ENCODE peak calls at places on chromosomes 6 and 20, in nine cellular contexts. J is GM23338, N is cardiac muscle cell, G is left ventricle myocardium inferior, B is iPS DF 6.9, D is esophagus squamous epithelium, O is heart left ventricle, F is SJSA1, R is stomach. W is an unnamed sample. For H3K27me3 and H3K36me3, the result is how much of the 10 kb centered on the place peaks cover.

GRCh38 chr6:43953256-43953655 is 174.0 kb downstream of the MRPL14 start:
- DNase-seq in J (no peak), N (no peak), G (no peak), B (no peak), D (no peak), O (no peak), F (no peak), R (no peak), W (no peak)

GRCh38 chr6:131116755-131117360 is 18.4 kb upstream of the AKAP7 start:
- DNase-seq in J (peak), N (peak), G (no peak), B (peak), D (no peak), O (no peak), F (no peak), R (no peak), W (no peak)

GRCh38 chr6:125140808-125141207 is 12.8 kb upstream of the TPD52L1 start:
- DNase-seq in J (no peak), N (no peak), G (no peak), B (no peak), D (no peak), O (no peak), F (no peak), R (no peak), W (no peak)

GRCh38 chr20:18377896-18378481 is 88.8 kb downstream of the DZANK1 start:
- DNase-seq in J (no peak), N (no peak), G (no peak), B (no peak), D (no peak), O (no peak), F (no peak), R (no peak), W (no peak)

GRCh38 chr6:45757443-45758121 is 258.1 kb downstream of the CLIC5 start:
- DNase-seq in J (no peak), N (no peak), G (no peak), B (no peak), D (no peak), O (no peak), F (no peak), R (no peak), W (no peak)

GRCh38 chr20:38907918-38908677 is 18.1 kb upstream of the FAM83D start:
- DNase-seq in J (no peak), N (no peak), G (no peak), B (no peak), D (no peak), O (no peak), F (no peak), R (no peak), W (no peak)

GRCh38 chr20:16624106-16624505 is 50.9 kb upstream of the KIF16B start:
- DNase-seq in J (no peak), N (no peak), G (no peak), B (no peak), D (no peak), O (no peak), F (no peak), R (no peak), W (no peak)

GRCh38 chr6:126039284-126039683 is 52.9 kb downstream of the TRMT11 start:
- DNase-seq in J (no peak), N (no peak), G (no peak), B (no peak), D (no peak), O (no peak), F (no peak), R (no peak), W (no peak)

GRCh38 chr6:137722749-137723272 is 144.2 kb upstream of the TNFAIP3 start:
- DNase-seq in J (no peak), N (no peak), G (no peak), B (no peak), D (no peak), O (no peak), F (no peak), R (no peak), W (no peak)

GRCh38 chr20:15740046-15740775 is 833.0 kb downstream of the KIF16B start:
- DNase-seq in J (no peak), N (no peak), G (no peak), B (no peak), D (no peak), O (no peak), F (no peak), R (no peak), W (no peak)

GRCh38 chr6:128491041-128491642 is 29.3 kb downstream of the PTPRK start:
- DNase-seq in J (peak), N (no peak), G (no peak), B (no peak), D (no peak), O (no peak), F (no peak), R (no peak), W (no peak)

GRCh38 chr20:22027423-22027822 is 322.0 kb downstream of the PAX1 start:
- DNase-seq in J (no peak), N (no peak), G (no peak), B (no peak), D (no peak), O (no peak), F (no peak), R (no peak), W (no peak)

GRCh38 chr6:38646166-38646565 is 6.4 kb upstream of the BTBD9 start:
- DNase-seq in J (peak), N (no peak), G (no peak), B (no peak), D (no peak), O (no peak), F (no peak), R (no peak), W (no peak)

GRCh38 chr20:38338849-38339520 is 7.3 kb upstream of the LBP start:
- DNase-seq in J (peak), N (peak), G (no peak), B (peak), D (no peak), O (no peak), F (no peak), R (no peak), W (peak)

GRCh38 chr6:142786476-142786875 is 158.5 kb downstream of the HIVEP2 start:
- DNase-seq in J (no peak), N (no peak), G (no peak), B (no peak), D (no peak), O (no peak), F (no peak), R (no peak), W (no peak)

GRCh38 chr6:2102316-2102883 is 143.0 kb downstream of the GMDS start:
- DNase-seq in J (no peak), N (no peak), G (no peak), B (no peak), D (no peak), O (no peak), F (no peak), R (no peak), W (no peak)

GRCh38 chr20:33370296-33370695 is 31.0 kb downstream of the CDK5RAP1 start:
- DNase-seq in J (no peak), N (no peak), G (no peak), B (no peak), D (no peak), O (no peak), F (no peak), R (peak), W (no peak)

GRCh38 chr20:34544109-34544793 is 14.3 kb upstream of the MAP1LC3A start:
- DNase-seq in J (peak), N (peak), G (no peak), B (no peak), D (no peak), O (no peak), F (no peak), R (no peak), W (peak)
- H3K4me3 ChIP-seq in J (peak), N (no peak), G (peak), B (peak), D (no peak), O (no peak), F (no peak), R (peak), W (peak)

DNA sequence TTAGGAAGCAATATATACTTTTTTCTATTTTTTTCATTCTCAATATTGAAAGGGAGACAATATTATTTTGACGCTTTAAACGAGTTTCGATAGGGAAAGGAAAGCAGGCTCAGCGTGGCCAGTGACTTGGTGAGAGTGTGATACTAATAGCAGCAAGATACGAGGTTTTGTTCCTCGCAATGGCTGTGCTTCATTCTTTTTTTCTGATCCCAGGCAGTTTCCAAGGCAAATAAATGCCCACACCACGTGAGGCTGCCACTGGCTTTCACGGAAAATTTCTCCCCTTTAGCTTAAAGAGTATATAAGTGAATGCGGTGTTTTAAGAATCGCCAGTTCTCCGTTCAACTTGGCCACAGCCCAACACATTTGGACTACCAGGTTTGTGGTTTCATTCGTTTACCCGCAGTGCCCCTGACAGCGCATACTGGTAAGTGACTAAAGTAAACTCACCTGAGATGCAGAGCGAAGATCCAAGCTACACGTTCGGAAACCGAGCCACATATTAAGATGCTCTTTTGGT is 196.4 kb upstream of the ZNF184 start:
- DNase-seq in J (peak), N (peak), G (no peak), B (no peak), D (no peak), O (no peak), F (no peak), R (no peak), W (no peak)
- H3K27me3 ChIP-seq in J (under half), N (half or more), G (half or more), B (under half), D (under half), O (half or more), F (under half), R (half or more), W (under half)

DNA sequence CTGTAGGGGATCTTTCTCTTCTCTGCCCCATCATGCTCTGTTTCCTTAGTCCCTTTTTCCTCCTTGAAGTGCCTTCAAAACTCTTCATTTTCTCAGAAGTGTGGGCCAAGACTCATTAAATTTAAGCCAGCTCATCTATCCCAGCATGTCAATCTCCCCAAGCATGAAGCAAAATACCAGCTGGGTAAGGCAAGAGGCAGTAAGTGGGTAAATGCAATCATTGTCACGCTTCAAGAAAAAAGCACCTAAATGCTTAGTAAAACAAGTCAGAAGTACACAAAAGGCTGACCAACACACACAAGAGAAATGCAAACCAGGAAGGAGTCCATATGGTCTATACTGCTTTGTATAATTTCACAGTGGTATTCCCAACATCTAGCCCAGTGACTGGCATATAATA is 61.5 kb downstream of the COL12A1 start:
- DNase-seq in J (no peak), N (no peak), G (no peak), B (no peak), D (no peak), O (no peak), F (no peak), R (no peak), W (no peak)
- H3K36me3 ChIP-seq in J (under half), N (under half), G (under half), B (under half), D (under half), O (under half), F (half or more), R (under half), W (under half)

DNA sequence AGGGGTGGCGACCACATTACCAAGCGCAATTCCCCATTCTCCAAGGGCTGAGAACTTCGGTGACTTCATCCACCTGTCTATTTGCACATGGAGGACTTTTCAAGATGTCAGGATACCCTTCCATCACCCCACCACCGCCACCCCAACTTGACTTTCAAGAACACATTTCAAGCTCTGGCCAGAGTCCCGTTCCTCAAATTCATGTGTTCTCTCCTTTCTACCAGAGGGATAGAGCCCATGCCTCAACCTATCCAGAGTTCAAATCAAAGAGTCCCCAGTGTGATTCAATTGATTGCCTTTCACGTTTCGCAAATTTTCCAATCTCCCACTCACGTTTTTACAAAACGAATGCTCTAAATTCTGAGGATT is 4.4 kb downstream of the TCF21 start:
- DNase-seq in J (no peak), N (no peak), G (no peak), B (no peak), D (no peak), O (no peak), F (no peak), R (no peak), W (no peak)
- H3K4me3 ChIP-seq in J (peak), N (no peak), G (peak), B (no peak), D (peak), O (peak), F (peak), R (peak), W (no peak)

GRCh38 chr6:144644776-144645175 is 359.6 kb downstream of the UTRN start:
- DNase-seq in J (peak), N (no peak), G (no peak), B (no peak), D (no peak), O (no peak), F (no peak), R (no peak), W (peak)

GRCh38 chr6:144647406-144647964 is 362.4 kb downstream of the UTRN start:
- DNase-seq in J (peak), N (no peak), G (no peak), B (no peak), D (no peak), O (no peak), F (no peak), R (no peak), W (no peak)

GRCh38 chr6:144647971-144648651 is 363.0 kb downstream of the UTRN start:
- DNase-seq in J (no peak), N (no peak), G (no peak), B (no peak), D (no peak), O (no peak), F (no peak), R (no peak), W (no peak)

GRCh38 chr6:144649085-144649484 is 363.9 kb downstream of the UTRN start:
- DNase-seq in J (no peak), N (no peak), G (no peak), B (no peak), D (no peak), O (no peak), F (no peak), R (no peak), W (no peak)

GRCh38 chr6:144646066-144646800 is 361.1 kb downstream of the UTRN start:
- DNase-seq in J (no peak), N (no peak), G (no peak), B (no peak), D (no peak), O (no peak), F (no peak), R (no peak), W (no peak)
- H3K27me3 ChIP-seq in J (under half), N (under half), G (under half), B (under half), D (under half), O (under half), F (under half), R (under half), W (under half)

GRCh38 chr20:31682352-31682751 is 40.3 kb downstream of the BCL2L1 start:
- DNase-seq in J (no peak), N (no peak), G (no peak), B (no peak), D (no peak), O (no peak), F (no peak), R (no peak), W (no peak)

GRCh38 chr20:31684153-31685003 is 38.3 kb downstream of the BCL2L1 start:
- DNase-seq in J (no peak), N (no peak), G (no peak), B (no peak), D (no peak), O (no peak), F (no peak), R (no peak), W (no peak)

GRCh38 chr20:31681128-31681727 is 41.4 kb downstream of the BCL2L1 start:
- DNase-seq in J (no peak), N (no peak), G (no peak), B (no peak), D (no peak), O (no peak), F (no peak), R (no peak), W (no peak)

GRCh38 chr20:31681769-31682168 is 40.9 kb downstream of the BCL2L1 start:
- DNase-seq in J (no peak), N (no peak), G (no peak), B (no peak), D (no peak), O (no peak), F (no peak), R (no peak), W (no peak)

GRCh38 chr20:31682927-31683326 is 39.7 kb downstream of the BCL2L1 start:
- DNase-seq in J (no peak), N (no peak), G (no peak), B (no peak), D (no peak), O (no peak), F (no peak), R (no peak), W (no peak)
- H3K36me3 ChIP-seq in J (under half), N (under half), G (under half), B (under half), D (half or more), O (under half), F (half or more), R (under half), W (under half)

GRCh38 chr6:109491207-109491938 is 8.4 kb upstream of the ZBTB24 start:
- DNase-seq in J (peak), N (peak), G (no peak), B (no peak), D (no peak), O (no peak), F (no peak), R (no peak), W (peak)
- H3K4me3 ChIP-seq in J (peak), N (no peak), G (no peak), B (no peak), D (no peak), O (no peak), F (no peak), R (no peak), W (no peak)

GRCh38 chr6:27209167-27209566 is 38.3 kb upstream of the PRSS16 start:
- DNase-seq in J (no peak), N (no peak), G (no peak), B (no peak), D (no peak), O (no peak), F (no peak), R (no peak), W (no peak)
- H3K27me3 ChIP-seq in J (under half), N (under half), G (half or more), B (under half), D (under half), O (half or more), F (under half), R (half or more), W (under half)

DNA sequence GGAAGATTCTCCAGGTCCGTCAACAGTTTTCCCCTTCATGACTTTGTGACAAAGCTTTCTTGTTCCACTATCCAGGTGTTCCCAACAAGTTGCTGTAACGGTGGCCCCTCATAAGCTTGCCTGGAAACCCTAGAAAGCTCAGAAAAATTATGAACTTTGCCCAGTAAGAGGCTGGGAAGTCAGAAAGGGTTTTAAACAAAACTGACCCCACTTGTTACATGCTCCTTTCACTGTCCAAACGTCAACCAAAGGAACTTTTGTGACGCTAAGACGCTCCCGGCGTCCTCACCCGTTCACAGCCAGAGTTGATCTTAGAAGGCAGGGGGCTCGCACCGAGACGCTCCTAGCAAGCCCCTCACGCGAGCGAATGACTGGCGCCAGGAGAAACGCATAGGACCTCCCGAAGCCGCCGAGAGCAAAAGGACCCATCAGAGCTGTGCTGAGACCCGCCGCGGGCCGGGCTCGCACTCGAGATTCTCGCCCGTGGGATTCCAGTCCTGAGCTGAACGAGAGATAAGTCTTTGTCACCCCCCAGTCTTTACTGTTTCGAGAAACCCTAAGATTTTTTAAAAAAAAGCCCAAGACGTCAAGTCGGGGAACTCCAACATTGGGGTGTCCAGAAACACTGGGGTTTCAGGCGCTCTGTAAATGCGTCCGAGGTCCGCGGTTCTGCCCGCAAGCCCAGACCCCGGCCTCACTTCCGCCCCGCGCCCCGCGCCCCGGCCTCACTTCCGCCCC is 541 bp upstream of the ACAT2 start:
- DNase-seq in J (peak), N (peak), G (no peak), B (no peak), D (no peak), O (peak), F (peak), R (peak), W (peak)
- H3K36me3 ChIP-seq in J (under half), N (under half), G (under half), B (under half), D (half or more), O (under half), F (half or more), R (under half), W (under half)